ENCODE peak calls at places on chromosomes 13 and 19, in ten cellular contexts. G is mucosa of descending colon, H is BE2C, R is mesothelial cell of epicardium, E is SK-N-SH, K is choroid plexus epithelial cell, Q is breast epithelium, Z is dorsolateral prefrontal cortex, O is cardiac muscle cell, V is GM12878. X is an unnamed sample.
A peak's percentile ranks its signal among the peaks of the same experiment; 100 is the strongest.

GRCh38 chr19:41219924-41220567 is 1.0 kb downstream of the AXL start:
- DNase-seq in G (no peak), H (peak; percentile 38), R (no peak), E (no peak), K (peak; percentile 49), Q (no peak), Z (no peak), O (peak; percentile 50), V (no peak), X (no peak)

GRCh38 chr13:31044658-31045620 is 112.5 kb downstream of the TEX26 start:
- DNase-seq in G (no peak), H (no peak), R (no peak), E (no peak), K (no peak), Q (no peak), Z (no peak), O (no peak), V (peak; percentile 21), X (no peak)

GRCh38 chr13:36158606-36159005 is 27.4 kb upstream of the DCLK1 start:
- DNase-seq in G (no peak), H (no peak), R (no peak), E (no peak), K (no peak), Q (no peak), Z (no peak), O (no peak), V (no peak), X (no peak)

GRCh38 chr13:30959678-30960077 is 27.2 kb downstream of the TEX26 start:
- DNase-seq in G (no peak), H (no peak), R (no peak), E (no peak), K (no peak), Q (no peak), Z (no peak), O (no peak), V (no peak), X (no peak)

GRCh38 chr19:45883881-45884681 is 1.9 kb downstream of the IRF2BP1 start:
- DNase-seq in G (peak; percentile 62), H (no peak), R (no peak), E (peak; percentile 19), K (no peak), Q (no peak), Z (no peak), O (no peak), V (no peak), X (no peak)

GRCh38 chr13:30192320-30193093 is 114.8 kb downstream of the KATNAL1 start:
- DNase-seq in G (no peak), H (no peak), R (no peak), E (peak; percentile 14), K (peak; percentile 23), Q (no peak), Z (no peak), O (no peak), V (peak; percentile 21), X (no peak)

GRCh38 chr13:114148521-114148855 is 16.1 kb upstream of the RASA3 start:
- DNase-seq in G (peak; percentile 50), H (no peak), R (no peak), E (peak; percentile 16), K (no peak), Q (no peak), Z (no peak), O (no peak), V (peak; percentile 74), X (no peak)

GRCh38 chr13:101785858-101786257 is 333.4 kb downstream of the ITGBL1 start:
- DNase-seq in G (no peak), H (peak; percentile 63), R (no peak), E (peak; percentile 22), K (peak; percentile 76), Q (no peak), Z (peak; percentile 33), O (no peak), V (no peak), X (no peak)

GRCh38 chr13:46347277-46347676 is 39.8 kb downstream of the RUBCNL start:
- DNase-seq in G (no peak), H (no peak), R (no peak), E (no peak), K (no peak), Q (no peak), Z (no peak), O (no peak), V (no peak), X (no peak)

GRCh38 chr19:54317965-54318240 is 4.9 kb upstream of the LILRA5 start:
- DNase-seq in G (no peak), H (no peak), R (no peak), E (no peak), K (no peak), Q (no peak), Z (no peak), O (no peak), V (no peak), X (no peak)

GRCh38 chr13:80883545-80883944 is 542.6 kb upstream of the SPRY2 start:
- DNase-seq in G (no peak), H (no peak), R (no peak), E (no peak), K (no peak), Q (no peak), Z (no peak), O (no peak), V (no peak), X (no peak)

GRCh38 chr19:1516395-1516753 is 3.6 kb upstream of the ADAMTSL5 start:
- DNase-seq in G (no peak), H (no peak), R (no peak), E (no peak), K (peak; percentile 12), Q (no peak), Z (no peak), O (no peak), V (no peak), X (no peak)

GRCh38 chr19:5397804-5398692 is 57.2 kb upstream of the ZNRF4 start:
- DNase-seq in G (no peak), H (peak; percentile 45), R (peak; percentile 40), E (peak; percentile 81), K (peak; percentile 8), Q (no peak), Z (no peak), O (peak; percentile 11), V (no peak), X (no peak)

GRCh38 chr19:38556521-38557174 is 61.1 kb downstream of the MAP4K1 start:
- DNase-seq in G (no peak), H (no peak), R (no peak), E (no peak), K (peak; percentile 12), Q (no peak), Z (no peak), O (peak; percentile 21), V (peak; percentile 54), X (no peak)
- TF ChIP-seq CTCF in G (no peak), H (peak; percentile 26), R (no peak), E (no peak), K (peak; percentile 39), Q (no peak), Z (no peak), O (peak; percentile 19), V (peak; percentile 61), X (no peak)

GRCh38 chr13:20353973-20354372 is 121.9 kb upstream of the GJB6 start:
- DNase-seq in G (no peak), H (no peak), R (no peak), E (no peak), K (peak; percentile 76), Q (no peak), Z (no peak), O (peak; percentile 64), V (no peak), X (no peak)
- TF ChIP-seq CTCF in G (no peak), H (no peak), R (peak; percentile 44), E (peak; percentile 32), K (no peak), Q (no peak), Z (no peak), O (peak; percentile 26), V (no peak), X (no peak)

GRCh38 chr19:36972594-36972993 is 56.5 kb downstream of the ZNF568 start:
- DNase-seq in G (no peak), H (no peak), R (no peak), E (no peak), K (no peak), Q (no peak), Z (peak; percentile 8), O (no peak), V (no peak), X (no peak)

GRCh38 chr19:36973844-36974195 is 57.7 kb downstream of the ZNF568 start:
- DNase-seq in G (no peak), H (no peak), R (no peak), E (no peak), K (no peak), Q (no peak), Z (no peak), O (no peak), V (no peak), X (no peak)

DNA sequence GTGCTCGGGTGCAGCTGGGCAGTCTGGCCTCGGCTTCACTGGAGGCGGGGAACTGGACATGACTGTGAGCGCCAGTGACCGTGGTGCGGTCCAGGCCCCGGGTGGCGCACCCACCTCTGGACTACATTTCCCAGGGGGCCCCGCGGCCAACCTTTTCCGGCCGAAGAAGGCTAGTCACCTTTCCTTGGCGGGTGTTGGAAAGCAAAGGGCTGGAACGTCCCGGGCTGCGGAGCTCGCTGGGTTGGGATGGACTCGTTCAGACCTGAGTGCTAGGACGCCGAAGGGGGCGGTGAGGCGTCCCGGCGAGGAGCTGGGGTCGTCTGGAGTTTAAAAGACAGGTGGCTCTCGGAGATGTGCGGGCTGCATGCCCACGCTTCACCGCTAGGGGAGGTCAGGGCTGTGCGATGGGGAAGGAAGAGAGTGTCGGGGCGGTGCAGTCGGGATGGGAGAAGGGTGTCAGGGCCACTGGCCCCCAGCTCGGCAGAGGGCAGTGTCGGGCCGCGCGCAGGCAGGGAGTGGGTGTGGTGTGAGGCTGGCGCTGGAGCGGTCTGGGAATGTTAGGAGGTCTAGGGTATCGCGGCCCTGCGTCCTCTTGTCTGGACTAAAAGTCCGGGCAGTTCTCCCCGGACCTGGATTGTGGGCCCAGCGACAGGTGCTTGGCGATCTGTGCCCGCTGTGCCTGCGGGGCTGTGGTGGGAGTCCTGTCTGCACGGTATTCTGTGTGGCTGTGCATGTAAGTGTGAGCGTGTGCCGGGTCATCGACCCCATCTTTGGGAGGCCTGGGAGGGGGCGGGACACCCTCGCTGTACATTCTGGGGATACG is 57.1 kb downstream of the ZNF568 start:
- DNase-seq in G (peak; percentile 91), H (peak; percentile 91), R (no peak), E (peak; percentile 97), K (peak; percentile 83), Q (peak; percentile 88), Z (peak; percentile 91), O (peak; percentile 87), V (peak; percentile 17), X (no peak)
- TF ChIP-seq CTCF in G (peak; percentile 82), H (peak; percentile 98), R (no peak), E (peak; percentile 56), K (peak; percentile 97), Q (peak; percentile 98), Z (peak; percentile 76), O (peak; percentile 80), V (no peak), X (no peak)

DNA sequence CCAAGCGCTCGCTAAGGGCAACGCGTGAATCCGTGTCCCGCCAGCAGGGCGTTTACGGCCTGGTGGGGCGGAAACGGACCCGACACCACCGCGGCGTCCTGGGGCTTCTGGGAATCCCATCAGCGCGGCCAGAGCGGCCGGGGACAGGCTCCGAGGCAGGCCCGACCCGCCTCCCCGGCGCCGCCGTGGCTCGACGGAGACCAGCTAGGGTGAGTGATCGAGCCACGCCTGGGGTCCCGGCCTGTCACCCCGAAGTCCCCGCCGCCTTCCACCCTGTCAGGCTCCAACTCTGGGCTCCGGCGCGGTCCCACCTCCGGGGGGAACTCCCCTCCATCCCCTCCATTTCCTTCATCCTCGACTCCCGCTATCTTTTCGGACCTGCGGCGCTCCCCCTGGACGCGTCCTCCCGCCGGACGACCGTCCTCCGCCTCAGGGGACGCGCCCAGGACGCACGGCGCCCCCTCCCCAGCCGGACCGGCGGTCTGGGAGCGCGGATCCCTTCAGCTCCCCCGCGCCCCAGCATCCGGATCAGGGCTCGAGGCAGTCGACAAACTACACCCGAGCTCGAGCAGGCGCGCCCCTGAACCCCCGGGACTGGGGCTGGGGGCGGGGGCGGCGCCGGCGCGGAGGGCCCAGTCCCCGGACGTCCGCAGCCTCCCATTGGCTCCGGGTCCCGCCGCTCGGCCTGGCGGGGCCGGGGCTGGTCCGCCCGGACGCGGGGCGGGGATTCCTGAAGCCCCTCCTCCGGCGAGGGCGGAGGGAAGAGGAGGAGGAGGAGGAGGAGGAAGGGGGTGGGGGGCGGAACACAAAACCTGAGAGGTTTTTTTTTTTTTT is 643 bp upstream of the BICRA start:
- DNase-seq in G (peak; percentile 98), H (peak; percentile 96), R (peak; percentile 97), E (peak; percentile 99), K (peak; percentile 96), Q (peak; percentile 93), Z (peak; percentile 92), O (peak; percentile 97), V (peak; percentile 68), X (peak; percentile 99)
- TF ChIP-seq CTCF in G (no peak), H (no peak), R (no peak), E (no peak), K (peak; percentile 43), Q (peak; percentile 48), Z (no peak), O (no peak), V (no peak), X (peak; percentile 40)